ENCODE peak calls at places on chromosomes 16 and 17, in seven cellular contexts. J, K, R, Z, I, U and V are unnamed samples.

GRCh38 chr16:71807905-71808592 is 585 bp downstream of the AP1G1 start:
- DNase-seq in U (peak; percentile 29), J (no peak), K (peak; percentile 47), I (peak; percentile 38), R (peak; percentile 38), Z (no peak), V (no peak)

GRCh38 chr17:77213778-77214132 is 73.0 kb downstream of the SEC14L1 start:
- DNase-seq in R (no peak), Z (no peak), K (no peak), J (no peak), I (no peak), U (no peak), V (no peak)

GRCh38 chr16:50067290-50067853 is 1.6 kb downstream of the HEATR3 start:
- DNase-seq in K (no peak), J (no peak), Z (peak; percentile 77), R (no peak), U (peak; percentile 12), I (peak; percentile 56), V (no peak)

GRCh38 chr17:34485999-34486398 is 93.4 kb upstream of the TMEM132E start:
- DNase-seq in I (no peak), R (no peak), U (no peak), J (no peak), Z (peak; percentile 12), K (no peak), V (no peak)

GRCh38 chr17:13544292-13544691 is 57.4 kb downstream of the HS3ST3A1 start:
- DNase-seq in Z (no peak), I (no peak), U (no peak), R (no peak), J (no peak), K (peak; percentile 13), V (no peak)

GRCh38 chr16:11052080-11052808 is 107.9 kb downstream of the CLEC16A start:
- DNase-seq in K (peak; percentile 41), J (peak; percentile 44), I (no peak), U (no peak), R (peak; percentile 85), Z (peak; percentile 92), V (no peak)

GRCh38 chr17:16212793-16213192 is 2.5 kb downstream of the NCOR1 start:
- DNase-seq in U (no peak), R (no peak), I (no peak), J (no peak), K (no peak), Z (no peak), V (no peak)

GRCh38 chr16:57668630-57669475 is 747 bp downstream of the ADGRG3 start:
- DNase-seq in Z (no peak), K (no peak), J (no peak), U (no peak), R (no peak), I (no peak), V (no peak)

GRCh38 chr16:9422769-9423513 is 331.5 kb downstream of the HAPSTR1 start:
- DNase-seq in I (no peak), J (no peak), K (no peak), U (no peak), R (no peak), Z (no peak), V (no peak)

GRCh38 chr16:56355786-56356275 is 69.5 kb downstream of the AMFR start:
- DNase-seq in R (no peak), U (no peak), J (no peak), K (peak; percentile 6), I (no peak), Z (no peak), V (no peak)

GRCh38 chr17:17570207-17570797 is 21.2 kb downstream of the PEMT start:
- DNase-seq in R (no peak), K (peak; percentile 39), U (peak; percentile 80), J (no peak), I (peak; percentile 66), Z (no peak), V (no peak)

GRCh38 chr17:38568274-38568673 is 37.5 kb downstream of the SRCIN1 start:
- DNase-seq in R (no peak), J (no peak), K (no peak), I (no peak), Z (no peak), U (no peak), V (no peak)

GRCh38 chr17:18990331-18990730 is 14.2 kb downstream of the FAM83G start:
- DNase-seq in R (no peak), J (no peak), K (no peak), U (no peak), I (peak; percentile 45), Z (no peak), V (no peak)

GRCh38 chr16:6964679-6965078 is 368.0 kb upstream of the RBFOX1 start:
- DNase-seq in K (no peak), U (no peak), I (peak; percentile 99), J (no peak), Z (no peak), R (no peak), V (no peak)

GRCh38 chr17:65074778-65075250 is 18.3 kb upstream of the GNA13 start:
- DNase-seq in K (peak; percentile 60), I (no peak), Z (no peak), U (peak; percentile 49), J (no peak), R (no peak), V (no peak)

GRCh38 chr17:81253358-81254131 is 14.4 kb downstream of the NDUFAF8 start:
- DNase-seq in J (peak; percentile 28), Z (peak; percentile 45), R (peak; percentile 17), I (peak; percentile 72), U (peak; percentile 62), K (peak; percentile 40), V (peak; percentile 32)

GRCh38 chr17:75352079-75352569 is 53.4 kb downstream of the GRB2 start:
- DNase-seq in K (no peak), I (peak; percentile 57), R (no peak), J (no peak), U (no peak), Z (peak; percentile 38), V (peak; percentile 84)

GRCh38 chr17:61410555-61411089 is 11.0 kb downstream of the TBX2 start:
- DNase-seq in Z (peak; percentile 57), R (peak; percentile 62), I (peak; percentile 65), K (peak; percentile 76), J (peak; percentile 58), U (no peak), V (peak; percentile 31)

GRCh38 chr16:50856991-50857390 is 115.1 kb downstream of the CYLD start:
- DNase-seq in I (peak; percentile 8), J (no peak), Z (no peak), U (no peak), K (no peak), R (no peak), V (no peak)

GRCh38 chr17:31373150-31374082 is 18.1 kb upstream of the RAB11FIP4 start:
- DNase-seq in K (no peak), Z (peak; percentile 70), I (peak; percentile 54), U (no peak), J (no peak), R (no peak), V (no peak)

GRCh38 chr16:66437391-66437945 is 10.4 kb downstream of the BEAN1 start:
- DNase-seq in J (no peak), U (no peak), Z (no peak), K (no peak), R (no peak), I (no peak), V (no peak)

GRCh38 chr17:14299261-14300093 is 1.4 kb upstream of the HS3ST3B1 start:
- DNase-seq in U (peak; percentile 23), I (peak; percentile 46), R (no peak), Z (no peak), K (peak; percentile 16), J (peak; percentile 33), V (no peak)

GRCh38 chr16:4949986-4950385 is 8.1 kb upstream of the SEC14L5 start:
- DNase-seq in Z (no peak), J (no peak), R (no peak), K (no peak), I (no peak), U (no peak), V (no peak)

GRCh38 chr16:80583466-80583865 is 42.7 kb downstream of the DYNLRB2 start:
- DNase-seq in J (no peak), Z (peak; percentile 68), U (no peak), R (peak; percentile 48), I (no peak), K (no peak), V (no peak)

GRCh38 chr17:82876602-82877391 is 37.0 kb upstream of the ZNF750 start:
- DNase-seq in I (peak; percentile 21), U (no peak), R (no peak), J (no peak), Z (no peak), K (peak; percentile 78), V (peak; percentile 58)